ENCODE peak calls at places on chromosomes 5 and 9, in seven cellular contexts. J is A673, F is esophagus squamous epithelium, A is BJ, S is ovary, W is adrenal gland, H is foreskin fibroblast. N is an unnamed sample.

GRCh38 chr9:134618163-134618822 is 23.3 kb upstream of the COL5A1 start:
- DNase-seq in J (no peak), F (no peak), A (no peak), S (peak), W (peak), H (no peak), N (no peak)

GRCh38 chr9:113602126-113603119 is 138.9 kb downstream of the RGS3 start:
- DNase-seq in J (peak), F (no peak), A (no peak), S (peak), W (peak), H (peak), N (no peak)

GRCh38 chr9:137199411-137200121 is 975 bp downstream of the TPRN start:
- DNase-seq in J (no peak), F (no peak), A (no peak), S (no peak), W (no peak), H (no peak), N (no peak)

GRCh38 chr9:120559546-120559945 is 20.4 kb downstream of the CDK5RAP2 start:
- DNase-seq in J (no peak), F (no peak), A (no peak), S (no peak), W (no peak), H (no peak), N (no peak)

GRCh38 chr5:891837-892389 is 688 bp downstream of the BRD9 start:
- DNase-seq in J (peak), F (no peak), A (no peak), S (no peak), W (peak), H (peak), N (no peak)

GRCh38 chr5:134224905-134225779 is 731 bp downstream of the PPP2CA start:
- DNase-seq in J (peak), F (no peak), A (no peak), S (peak), W (peak), H (peak), N (no peak)

GRCh38 chr5:171954721-171955120 is 51.7 kb downstream of the FBXW11 start:
- DNase-seq in J (no peak), F (no peak), A (no peak), S (no peak), W (no peak), H (peak), N (no peak)

GRCh38 chr9:131095666-131096489 is 453 bp upstream of the AIF1L start:
- DNase-seq in J (peak), F (no peak), A (no peak), S (no peak), W (no peak), H (no peak), N (no peak)

GRCh38 chr5:43040287-43041098 is at the start of gene ANXA2R:
- DNase-seq in J (peak), F (peak), A (peak), S (peak), W (peak), H (peak), N (no peak)

GRCh38 chr9:127452481-127453092 is 1.3 kb downstream of the LRSAM1 start:
- DNase-seq in J (no peak), F (no peak), A (no peak), S (peak), W (peak), H (no peak), N (no peak)

GRCh38 chr5:100828756-100829342 is 74.2 kb downstream of the ST8SIA4 start:
- DNase-seq in J (no peak), F (no peak), A (no peak), S (no peak), W (no peak), H (no peak), N (no peak)

GRCh38 chr9:6781476-6781875 is 23.7 kb downstream of the KDM4C start:
- DNase-seq in J (no peak), F (no peak), A (no peak), S (no peak), W (no peak), H (no peak), N (no peak)

GRCh38 chr9:91211919-91212318 is 149.8 kb downstream of the AUH start:
- DNase-seq in J (no peak), F (no peak), A (no peak), S (no peak), W (no peak), H (no peak), N (no peak)

GRCh38 chr5:40431734-40432133 is 248.0 kb upstream of the PTGER4 start:
- DNase-seq in J (no peak), F (no peak), A (no peak), S (no peak), W (no peak), H (no peak), N (no peak)

GRCh38 chr9:133767625-133768024 is 29.5 kb upstream of the SARDH start:
- DNase-seq in J (no peak), F (no peak), A (no peak), S (no peak), W (no peak), H (no peak), N (no peak)

GRCh38 chr5:71960196-71960595 is 147.1 kb upstream of the MAP1B start:
- DNase-seq in J (no peak), F (no peak), A (no peak), S (no peak), W (no peak), H (no peak), N (no peak)

GRCh38 chr5:173866249-173867172 is 21.6 kb upstream of the CPEB4 start:
- DNase-seq in J (no peak), F (no peak), A (no peak), S (no peak), W (no peak), H (no peak), N (no peak)

GRCh38 chr5:157189223-157189622 is 8.6 kb downstream of the ITK start:
- DNase-seq in J (no peak), F (no peak), A (no peak), S (no peak), W (no peak), H (no peak), N (no peak)

GRCh38 chr5:154460172-154460571 is 14.4 kb downstream of the SAP30L start:
- DNase-seq in J (no peak), F (no peak), A (no peak), S (no peak), W (no peak), H (no peak), N (no peak)

GRCh38 chr5:122756263-122756911 is 18.5 kb upstream of the SNX2 start:
- DNase-seq in J (peak), F (no peak), A (peak), S (no peak), W (no peak), H (peak), N (no peak)

GRCh38 chr9:126844085-126844484 is 16.4 kb upstream of the ZBTB34 start:
- DNase-seq in J (peak), F (no peak), A (peak), S (no peak), W (no peak), H (peak), N (peak)

GRCh38 chr5:154444559-154445421 is 1.0 kb upstream of the SAP30L start:
- DNase-seq in J (no peak), F (no peak), A (no peak), S (peak), W (no peak), H (no peak), N (no peak)

GRCh38 chr9:130074391-130075115 is 20.8 kb downstream of the GPR107 start:
- DNase-seq in J (no peak), F (no peak), A (no peak), S (no peak), W (no peak), H (no peak), N (no peak)

GRCh38 chr5:65209341-65209740 is 272.4 kb downstream of the ADAMTS6 start:
- DNase-seq in J (peak), F (no peak), A (peak), S (no peak), W (no peak), H (peak), N (peak)

GRCh38 chr9:135816179-135816970 is 91.0 kb downstream of the CAMSAP1 start:
- DNase-seq in J (no peak), F (no peak), A (no peak), S (no peak), W (no peak), H (no peak), N (no peak)

GRCh38 chr5:107483625-107484024 is 187.1 kb downstream of the EFNA5 start:
- DNase-seq in J (no peak), F (no peak), A (no peak), S (no peak), W (no peak), H (no peak), N (no peak)

GRCh38 chr5:55650391-55650790 is 61.7 kb downstream of the SLC38A9 start:
- DNase-seq in J (peak), F (no peak), A (no peak), S (no peak), W (no peak), H (no peak), N (no peak)

GRCh38 chr9:136881691-136882108 is 4.6 kb upstream of the TRAF2 start:
- DNase-seq in J (no peak), F (no peak), A (no peak), S (no peak), W (no peak), H (no peak), N (no peak)

GRCh38 chr5:160242140-160242539 is 12.8 kb downstream of the FABP6 start:
- DNase-seq in J (no peak), F (no peak), A (no peak), S (no peak), W (no peak), H (no peak), N (no peak)

GRCh38 chr5:67547682-67548081 is 351.1 kb upstream of the CD180 start:
- DNase-seq in J (no peak), F (no peak), A (no peak), S (no peak), W (no peak), H (no peak), N (no peak)

DNA sequence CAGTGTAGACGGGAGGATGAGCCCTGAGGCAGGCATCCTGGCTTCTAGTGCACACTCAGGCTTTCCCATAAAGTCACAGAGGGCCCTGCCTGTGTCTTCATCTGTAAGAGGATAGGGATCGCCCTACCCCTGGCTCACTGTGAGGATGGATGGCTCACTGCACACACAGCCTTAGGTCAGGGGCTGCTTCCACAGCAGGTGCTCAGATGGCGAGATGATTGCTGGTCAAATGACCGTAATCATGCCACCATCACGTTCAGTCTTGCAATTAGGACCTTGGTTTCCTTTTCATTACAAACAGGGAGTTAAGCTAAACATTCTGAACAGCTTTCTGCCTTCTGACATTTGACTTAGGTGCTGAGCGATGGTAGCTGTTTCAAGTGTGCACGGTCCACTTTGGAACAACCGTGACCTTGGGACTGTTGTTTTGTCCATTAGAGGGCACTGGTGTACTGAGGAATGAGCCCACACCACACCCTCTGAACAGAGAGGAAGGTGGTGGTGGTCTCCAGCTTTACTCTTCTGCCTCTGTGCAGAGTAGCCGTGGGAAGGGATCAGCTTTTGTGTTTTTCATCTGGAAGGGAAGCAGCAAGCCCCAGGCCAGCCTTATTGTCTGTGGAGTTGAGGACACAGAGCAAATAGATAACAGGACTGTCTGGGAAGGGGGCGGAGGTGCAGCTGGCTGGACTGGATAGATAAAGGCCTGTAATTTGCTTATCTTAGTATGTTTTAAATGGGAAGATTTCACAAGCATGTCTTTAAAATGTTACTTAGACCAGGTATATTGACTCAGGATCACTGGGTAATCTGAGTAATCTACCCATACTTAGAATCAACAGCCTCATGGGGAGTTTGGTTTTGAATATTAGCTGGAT is 183.1 kb downstream of the TRIO start:
- DNase-seq in J (no peak), F (no peak), A (no peak), S (no peak), W (no peak), H (no peak), N (no peak)
- TF ChIP-seq CTCF in J (peak), F (no peak), A (peak), S (no peak), W (peak), H (peak), N (peak)

GRCh38 chr5:139709587-139710369 is 61.6 kb downstream of the CXXC5 start:
- DNase-seq in J (peak), F (no peak), A (no peak), S (no peak), W (peak), H (no peak), N (no peak)
- H3K4me3 ChIP-seq in J (peak), F (peak), A (no peak), S (no peak), W (no peak), H (no peak), N (peak)

DNA sequence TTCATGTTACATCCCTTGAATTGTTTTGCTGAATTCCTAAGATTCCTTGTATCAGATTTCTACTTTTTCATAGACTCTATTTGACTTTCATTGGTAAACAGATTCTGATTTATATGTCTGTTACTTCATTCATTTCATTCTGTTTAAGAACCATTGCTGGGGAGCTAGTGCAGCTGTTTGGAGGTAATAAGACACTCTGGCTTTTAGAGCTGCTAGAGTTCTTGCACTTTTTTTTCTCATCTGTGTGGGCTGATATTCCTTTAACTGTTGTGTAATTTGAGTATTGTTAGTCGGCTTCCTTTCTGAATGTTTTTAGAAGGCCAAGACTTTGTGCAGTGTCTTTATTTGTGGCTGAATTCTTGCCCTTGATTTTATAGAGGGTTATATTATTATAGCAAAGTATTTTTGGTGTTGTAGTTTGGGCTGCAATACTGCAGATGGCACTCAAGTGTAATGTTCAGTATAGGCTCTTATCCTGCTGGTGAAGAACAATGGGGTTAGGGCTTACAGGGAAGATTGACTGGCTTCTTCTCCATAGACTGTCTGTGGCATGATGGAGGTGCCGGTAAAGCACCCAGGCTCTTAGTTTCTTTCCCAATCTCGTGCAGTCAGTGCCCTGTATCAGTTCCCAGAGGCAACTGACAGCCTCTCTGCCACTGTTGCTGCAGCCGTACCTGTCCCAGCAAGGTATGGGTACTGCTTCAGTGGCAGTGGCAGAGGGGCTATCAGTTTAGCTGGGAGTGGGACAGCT is 162.2 kb downstream of the OXCT1 start:
- DNase-seq in J (peak), F (no peak), A (peak), S (no peak), W (no peak), H (peak), N (peak)
- TF ChIP-seq CTCF in J (peak), F (no peak), A (peak), S (no peak), W (no peak), H (peak), N (peak)

DNA sequence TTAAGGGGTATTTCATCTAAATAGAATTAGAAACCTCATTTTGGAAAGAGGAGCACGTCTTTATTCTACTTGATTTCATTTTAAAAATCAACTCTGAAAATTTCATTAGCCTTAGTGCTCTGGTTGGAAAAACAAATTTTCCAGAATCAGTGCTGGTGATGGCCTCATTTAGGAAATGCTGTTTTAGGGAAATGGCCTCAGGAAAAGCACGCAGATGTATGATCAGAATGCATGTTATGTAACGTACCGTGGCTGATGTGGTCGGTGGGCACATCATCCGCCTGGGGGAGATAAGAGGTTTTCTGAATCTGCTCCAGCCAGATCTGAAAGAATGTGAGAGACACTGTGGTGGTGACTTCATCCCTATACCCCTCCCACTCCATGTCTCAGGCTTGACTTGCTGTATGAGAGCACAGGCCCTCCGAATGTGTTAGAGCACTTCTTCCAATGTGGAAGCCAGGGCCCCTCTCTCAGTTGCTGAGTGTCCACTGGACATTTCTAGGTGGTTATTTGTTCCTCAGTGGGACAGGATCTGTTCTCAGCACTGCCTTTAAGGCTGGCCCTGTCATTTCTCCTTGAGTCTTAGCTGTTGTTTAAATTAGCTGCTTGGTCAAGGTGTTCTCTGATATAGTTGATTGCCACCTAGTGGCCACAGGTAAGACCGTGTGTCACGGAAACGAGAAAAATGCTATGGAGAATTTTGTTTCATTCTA is 96.5 kb downstream of the ARHGAP26 start:
- DNase-seq in J (peak), F (no peak), A (no peak), S (peak), W (peak), H (no peak), N (no peak)
- H3K4me3 ChIP-seq in J (no peak), F (no peak), A (no peak), S (no peak), W (no peak), H (no peak), N (no peak)